ENCODE peak calls at places on chromosomes 13 and 19, in four cellular contexts. S is HepG2, X is GM12878, A is A549. M is an unnamed sample.

GRCh38 chr13:30418886-30419459 is 3.3 kb upstream of the UBE2L5 start:
- DNase-seq in S (no peak), X (no peak), A (no peak), M (no peak)

GRCh38 chr13:75512253-75512652 is 25.4 kb downstream of the COMMD6 start:
- DNase-seq in S (no peak), X (peak; percentile 80), A (no peak), M (no peak)

GRCh38 chr13:39815345-39816111 is 160.1 kb downstream of the COG6 start:
- DNase-seq in S (no peak), X (no peak), A (no peak), M (no peak)

GRCh38 chr19:40691421-40692211 is 1.2 kb upstream of the NUMBL start:
- DNase-seq in S (no peak), X (no peak), A (peak; percentile 49), M (no peak)

GRCh38 chr13:29892149-29892548 is 41.7 kb upstream of the UBL3 start:
- DNase-seq in S (no peak), X (no peak), A (no peak), M (no peak)

GRCh38 chr19:33450689-33451088 is 70.9 kb downstream of the PEPD start:
- DNase-seq in S (no peak), X (no peak), A (no peak), M (no peak)

GRCh38 chr13:85142351-85142750 is 656.9 kb downstream of the SLITRK6 start:
- DNase-seq in S (no peak), X (no peak), A (no peak), M (no peak)

GRCh38 chr19:54644056-54644455 is 13.8 kb downstream of the LILRB1 start:
- DNase-seq in S (no peak), X (no peak), A (no peak), M (no peak)

GRCh38 chr13:113729329-113730019 is 29.6 kb upstream of the TMEM255B start:
- DNase-seq in S (no peak), X (no peak), A (peak; percentile 31), M (no peak)

GRCh38 chr13:41611385-41611784 is 154.0 kb downstream of the RGCC start:
- DNase-seq in S (no peak), X (no peak), A (no peak), M (no peak)

GRCh38 chr13:41608111-41608510 is 150.8 kb downstream of the RGCC start:
- DNase-seq in S (no peak), X (no peak), A (no peak), M (no peak)

GRCh38 chr13:41608779-41609178 is 151.4 kb downstream of the RGCC start:
- DNase-seq in S (no peak), X (no peak), A (no peak), M (no peak)

GRCh38 chr13:41609828-41610227 is 152.5 kb downstream of the RGCC start:
- DNase-seq in S (no peak), X (no peak), A (no peak), M (no peak)

DNA sequence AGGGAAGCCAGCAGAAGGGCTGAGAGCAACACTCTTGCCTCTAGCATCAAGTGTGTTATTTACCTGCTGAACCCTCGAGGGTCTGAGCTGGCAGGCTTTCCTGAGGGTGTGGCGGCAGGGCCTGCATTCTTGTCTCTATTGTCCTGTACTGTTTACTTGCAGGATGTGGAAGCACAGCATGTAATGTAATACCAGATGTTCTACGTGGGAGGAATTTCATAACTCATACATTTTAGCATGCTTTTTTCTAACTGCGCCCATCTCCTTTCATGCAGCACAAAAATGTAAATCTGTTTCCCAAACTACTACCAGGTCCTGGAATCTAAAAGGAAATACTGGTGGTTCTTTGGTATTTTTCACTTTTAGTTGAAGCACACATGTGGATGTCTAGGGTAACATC is 153.1 kb downstream of the RGCC start:
- DNase-seq in S (peak; percentile 66), X (no peak), A (peak; percentile 68), M (no peak)
- TF ChIP-seq POLR2AphosphoS2 in S (no peak), X (no peak), A (no peak), M (no peak)

GRCh38 chr19:5801796-5802616 is 2.9 kb upstream of the NRTN start:
- DNase-seq in S (no peak), X (no peak), A (peak; percentile 45), M (peak; percentile 88)
- TF ChIP-seq POLR2AphosphoS2 in S (no peak), X (no peak), A (no peak), M (no peak)

GRCh38 chr13:20371825-20372224 is 139.7 kb upstream of the GJB6 start:
- DNase-seq in S (no peak), X (no peak), A (no peak), M (no peak)
- TF ChIP-seq POLR2AphosphoS2 in S (no peak), X (no peak), A (no peak), M (no peak)

DNA sequence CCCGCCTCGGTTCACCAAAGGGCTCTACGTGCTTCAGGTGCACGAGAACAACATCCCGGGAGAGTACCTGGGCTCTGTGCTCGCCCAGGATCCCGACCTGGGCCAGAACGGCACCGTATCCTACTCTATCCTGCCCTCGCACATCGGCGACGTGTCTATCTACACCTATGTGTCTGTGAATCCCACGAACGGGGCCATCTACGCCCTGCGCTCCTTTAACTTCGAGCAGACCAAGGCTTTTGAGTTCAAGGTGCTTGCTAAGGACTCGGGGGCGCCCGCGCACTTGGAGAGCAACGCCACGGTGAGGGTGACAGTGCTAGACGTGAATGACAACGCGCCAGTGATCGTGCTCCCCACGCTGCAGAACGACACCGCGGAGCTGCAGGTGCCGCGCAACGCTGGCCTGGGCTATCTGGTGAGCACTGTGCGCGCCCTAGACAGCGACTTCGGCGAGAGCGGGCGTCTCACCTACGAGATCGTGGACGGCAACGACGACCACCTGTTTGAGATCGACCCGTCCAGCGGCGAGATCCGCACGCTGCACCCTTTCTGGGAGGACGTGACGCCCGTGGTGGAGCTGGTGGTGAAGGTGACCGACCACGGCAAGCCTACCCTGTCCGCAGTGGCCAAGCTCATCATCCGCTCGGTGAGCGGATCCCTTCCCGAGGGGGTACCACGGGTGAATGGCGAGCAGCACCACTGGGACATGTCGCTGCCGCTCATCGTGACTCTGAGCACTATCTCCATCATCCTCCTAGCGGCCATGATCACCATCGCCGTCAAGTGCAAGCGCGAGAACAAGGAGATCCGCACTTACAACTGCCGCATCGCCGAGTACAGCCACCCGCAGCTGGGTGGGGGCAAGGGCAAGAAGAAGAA is 2.6 kb downstream of the PCDH17 start:
- DNase-seq in S (no peak), X (no peak), A (no peak), M (no peak)
- TF ChIP-seq POLR2AphosphoS2 in S (no peak), X (no peak), A (no peak), M (no peak)